ENCODE peak calls at places on chromosomes 11 and 22, in four cellular contexts. H, G, Z and B are unnamed samples.

GRCh38 chr11:17508306-17508705 is 31.7 kb upstream of the ABCC8 start:
- DNase-seq in H (no peak), G (no peak), Z (no peak), B (no peak)

GRCh38 chr11:303359-303758 is 4.0 kb upstream of the IFITM5 start:
- DNase-seq in H (no peak), G (no peak), Z (no peak), B (no peak)

GRCh38 chr11:14578551-14578956 is 58.4 kb upstream of the PSMA1 start:
- DNase-seq in H (no peak), G (peak; percentile 82), Z (peak; percentile 41), B (no peak)

GRCh38 chr11:78796956-78797355 is 222.3 kb upstream of the NARS2 start:
- DNase-seq in H (no peak), G (no peak), Z (no peak), B (no peak)

GRCh38 chr11:6547177-6547576 is 50.1 kb downstream of the DNHD1 start:
- DNase-seq in H (no peak), G (no peak), Z (no peak), B (no peak)

GRCh38 chr11:63212742-63213141 is 30.7 kb downstream of the SLC22A25 start:
- DNase-seq in H (peak; percentile 26), G (peak; percentile 10), Z (peak; percentile 41), B (no peak)

GRCh38 chr11:108929241-108929640 is 264.4 kb downstream of the DDX10 start:
- DNase-seq in H (peak; percentile 61), G (peak; percentile 19), Z (no peak), B (no peak)

GRCh38 chr11:134244593-134244992 is 8.6 kb downstream of the THYN1 start:
- DNase-seq in H (no peak), G (peak; percentile 35), Z (no peak), B (no peak)

GRCh38 chr11:130847517-130847916 is 68.8 kb downstream of the SNX19 start:
- DNase-seq in H (peak; percentile 58), G (peak; percentile 9), Z (no peak), B (no peak)

GRCh38 chr11:20497124-20497792 is 102.2 kb upstream of the SLC6A5 start:
- DNase-seq in H (no peak), G (no peak), Z (no peak), B (no peak)

GRCh38 chr11:116984186-116984585 is 114.0 kb downstream of the SIK3 start:
- DNase-seq in H (no peak), G (peak; percentile 68), Z (no peak), B (no peak)
- TF ChIP-seq PHF8 in H (no peak), G (no peak), Z (no peak), B (no peak)

DNA sequence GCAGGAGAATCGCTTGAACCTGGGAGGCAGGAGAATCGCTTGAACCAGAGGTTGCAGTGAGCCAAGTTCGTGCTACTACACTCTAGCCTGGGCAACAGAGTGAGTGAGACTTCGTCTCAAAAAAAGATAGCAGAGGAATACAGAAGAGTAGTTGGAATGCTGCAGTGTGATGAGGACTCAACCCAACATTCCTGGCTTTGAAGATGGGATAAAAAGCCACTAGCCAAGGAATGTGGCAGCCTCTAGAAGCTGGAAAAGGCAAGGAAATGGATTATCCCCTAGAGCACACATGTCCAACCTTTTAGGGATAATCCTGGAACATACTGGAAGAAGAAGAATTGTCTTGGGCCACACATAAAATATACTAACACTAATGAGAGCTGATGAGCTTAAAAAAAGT is 13.9 kb downstream of the SLC25A17 start:
- DNase-seq in H (no peak), G (no peak), Z (no peak), B (no peak)
- TF ChIP-seq PHF8 in H (no peak), G (no peak), Z (no peak), B (no peak)

GRCh38 chr11:28621648-28622215 is 513.5 kb downstream of the METTL15 start:
- DNase-seq in H (no peak), G (no peak), Z (no peak), B (no peak)
- TF ChIP-seq PHF8 in H (no peak), G (no peak), Z (no peak), B (no peak)

DNA sequence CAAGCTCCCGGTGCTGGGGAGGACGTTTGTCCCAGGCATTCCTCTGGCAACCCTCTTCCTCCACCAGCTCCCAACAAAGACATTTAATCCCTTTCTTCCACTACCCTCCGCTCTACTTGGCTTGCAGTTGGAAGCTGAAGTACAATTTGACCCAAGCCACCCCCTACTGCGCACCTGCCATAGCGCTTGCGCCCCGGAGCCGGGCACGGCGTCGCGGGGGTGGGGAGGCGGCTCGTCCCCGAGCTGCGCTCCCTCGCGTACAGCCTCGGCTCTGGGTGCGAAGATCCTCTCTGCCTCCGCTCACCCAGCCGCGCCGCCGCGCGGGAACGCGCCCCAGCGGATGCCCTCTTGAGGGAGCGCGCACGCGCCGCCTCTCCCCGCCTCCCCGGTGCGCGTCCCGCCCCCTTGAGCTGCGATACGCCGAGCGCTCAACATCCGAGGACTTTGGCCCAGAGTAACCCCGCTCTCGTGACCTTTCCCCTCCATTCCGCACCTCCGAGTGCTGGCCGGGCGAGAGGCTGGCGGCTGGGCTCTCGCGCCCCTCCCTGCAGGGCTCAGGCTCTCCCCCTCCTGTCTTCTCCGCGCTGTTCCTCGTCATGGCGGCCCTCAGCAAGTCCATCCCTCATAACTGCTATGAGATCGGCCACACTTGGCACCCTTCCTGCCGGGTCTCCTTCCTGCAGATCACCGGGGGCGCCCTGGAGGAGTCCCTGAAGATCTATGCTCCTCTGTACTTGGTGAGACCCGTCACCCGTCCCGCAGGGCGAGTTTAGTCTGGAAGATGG is at the start of gene TMEM135:
- DNase-seq in H (peak; percentile 96), G (peak; percentile 94), Z (peak; percentile 97), B (peak; percentile 94)
- TF ChIP-seq PHF8 in H (peak; percentile 16), G (peak; percentile 42), Z (peak; percentile 77), B (peak; percentile 57)

GRCh38 chr11:88384004-88384677 is 46.6 kb upstream of the CTSC start:
- DNase-seq in H (peak; percentile 46), G (no peak), Z (no peak), B (no peak)
- TF ChIP-seq PHF8 in H (no peak), G (no peak), Z (no peak), B (no peak)

DNA sequence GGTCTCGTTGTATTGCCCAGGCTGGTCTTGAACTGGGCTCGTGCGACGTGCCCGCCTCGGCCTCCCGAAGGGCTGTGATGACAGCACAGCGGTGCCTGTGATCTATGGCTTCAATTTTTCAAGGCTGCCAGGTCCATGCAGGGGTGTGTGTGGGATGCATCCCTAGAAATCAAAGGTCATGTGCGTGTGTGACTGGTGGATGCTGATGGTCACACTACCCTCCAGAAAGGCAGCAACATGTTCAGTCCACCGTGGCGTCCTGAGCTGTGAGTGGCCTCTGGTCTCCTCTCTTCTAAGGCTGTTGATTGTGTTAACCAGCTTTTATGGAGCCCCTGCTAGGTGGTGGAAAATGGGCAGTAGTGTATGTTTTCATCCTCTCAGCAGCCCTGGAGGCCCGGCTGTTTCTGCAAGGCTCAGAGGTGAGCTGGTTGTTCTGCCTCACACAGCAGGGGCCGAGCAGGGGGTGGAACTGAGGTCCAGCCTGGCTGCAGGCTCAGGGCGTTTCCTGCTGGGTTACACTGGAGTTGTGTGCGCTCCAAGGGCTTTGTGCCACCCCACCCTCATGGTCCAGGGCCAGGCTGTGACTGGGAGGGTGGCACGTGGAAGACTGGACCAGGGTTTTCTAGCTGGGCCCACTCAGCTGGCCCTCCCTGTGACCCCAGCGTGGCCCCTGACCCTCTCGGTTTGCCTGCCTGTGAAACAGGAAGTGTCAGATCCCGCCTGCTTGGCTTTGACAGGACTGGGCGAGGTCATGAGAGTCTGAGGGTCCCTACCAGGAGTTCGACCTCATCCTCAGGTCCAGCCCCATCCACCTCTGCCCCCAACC is 7.7 kb downstream of the BIK start:
- DNase-seq in H (no peak), G (peak; percentile 25), Z (no peak), B (no peak)
- TF ChIP-seq PHF8 in H (no peak), G (no peak), Z (no peak), B (no peak)

GRCh38 chr22:39176673-39177455 is 24.4 kb upstream of the CBX7 start:
- DNase-seq in H (no peak), G (no peak), Z (no peak), B (no peak)
- TF ChIP-seq PHF8 in H (no peak), G (no peak), Z (no peak), B (no peak)

GRCh38 chr22:29186302-29186701 is 19.4 kb upstream of the EMID1 start:
- DNase-seq in H (no peak), G (no peak), Z (no peak), B (no peak)

GRCh38 chr22:29190915-29191314 is 14.8 kb upstream of the EMID1 start:
- DNase-seq in H (no peak), G (no peak), Z (no peak), B (no peak)

GRCh38 chr22:29194269-29194668 is 11.4 kb upstream of the EMID1 start:
- DNase-seq in H (no peak), G (no peak), Z (no peak), B (no peak)

GRCh38 chr22:29187831-29188230 is 17.9 kb upstream of the EMID1 start:
- DNase-seq in H (no peak), G (no peak), Z (no peak), B (no peak)

DNA sequence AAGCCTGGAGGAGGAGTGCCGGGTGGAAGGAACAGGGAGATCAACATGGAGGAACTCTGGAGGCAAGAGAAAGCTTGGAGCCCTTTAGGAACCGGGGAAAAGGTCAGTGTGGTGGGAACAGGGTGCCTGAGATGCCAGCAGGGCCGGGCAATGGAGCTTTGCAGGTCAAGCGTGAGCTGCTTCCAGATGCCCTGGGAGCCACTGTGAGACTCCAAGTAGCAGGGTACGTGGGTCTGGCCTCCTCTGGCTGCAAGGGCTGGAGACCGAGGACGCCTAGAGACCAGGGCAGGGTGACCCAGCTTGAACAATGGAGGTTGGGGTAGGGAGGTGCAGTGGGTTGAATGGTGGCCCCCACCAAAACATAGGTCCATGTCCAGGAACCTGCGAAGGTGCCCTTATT is 15.6 kb upstream of the EMID1 start:
- DNase-seq in H (no peak), G (no peak), Z (no peak), B (no peak)
- TF ChIP-seq PHF8 in H (no peak), G (no peak), Z (no peak), B (no peak)

DNA sequence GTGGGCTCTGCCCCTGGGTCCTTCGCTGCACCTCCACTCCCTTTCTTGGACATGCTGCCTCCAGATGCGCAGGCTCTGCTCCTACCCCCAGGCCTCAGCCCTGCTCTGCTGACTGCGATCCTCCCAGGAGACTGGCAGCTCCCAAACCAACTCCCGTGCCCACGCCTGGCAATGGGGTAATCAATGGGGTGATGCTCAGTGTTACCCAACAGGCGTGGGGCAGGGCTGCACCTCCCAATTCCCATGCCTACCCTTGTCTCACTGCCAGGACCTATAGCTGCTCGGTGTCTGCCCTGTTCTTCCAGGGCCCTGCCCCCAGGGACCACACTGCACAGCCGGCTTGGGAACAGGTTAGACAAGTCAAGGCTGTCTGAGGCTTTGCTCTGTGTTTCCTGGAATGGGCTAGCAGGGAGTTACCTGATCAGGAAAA is at the start of gene ALDH3B2:
- DNase-seq in H (no peak), G (no peak), Z (no peak), B (no peak)
- TF ChIP-seq PHF8 in H (no peak), G (no peak), Z (no peak), B (no peak)